ENCODE peak calls at places on chromosomes 12 and 14, in six cellular contexts. L is hippocampal formation; A is T47D; T is left cardiac atrium; V is tibial nerve; U is CD8-positive, alpha-beta T cell. R is an unnamed sample.

GRCh38 chr12:4819654-4820053 is 90.1 kb upstream of the KCNA1 start:
- DNase-seq in L (no peak), A (no peak), T (no peak), V (peak), U (no peak), R (peak)

GRCh38 chr12:16844875-16845274 is 238.9 kb upstream of the LMO3 start:
- DNase-seq in L (no peak), A (no peak), T (no peak), V (no peak), U (no peak), R (no peak)

GRCh38 chr12:119113587-119113986 is 65.1 kb upstream of the HSPB8 start:
- DNase-seq in L (no peak), A (no peak), T (no peak), V (no peak), U (no peak), R (no peak)

GRCh38 chr14:79510659-79511058 is 700.6 kb downstream of the DIO2 start:
- DNase-seq in L (no peak), A (no peak), T (no peak), V (no peak), U (no peak), R (peak)

GRCh38 chr12:67671419-67671818 is 22.9 kb downstream of the DYRK2 start:
- DNase-seq in L (no peak), A (no peak), T (no peak), V (no peak), U (no peak), R (no peak)

GRCh38 chr12:53601296-53601847 is 24.8 kb downstream of the ATF7 start:
- DNase-seq in L (peak), A (no peak), T (no peak), V (no peak), U (no peak), R (no peak)

GRCh38 chr14:68042591-68043210 is 223.1 kb downstream of the RAD51B start:
- DNase-seq in L (no peak), A (peak), T (no peak), V (no peak), U (no peak), R (no peak)

GRCh38 chr14:104576607-104577332 is 2.8 kb upstream of the C14orf180 start:
- DNase-seq in L (no peak), A (no peak), T (no peak), V (no peak), U (no peak), R (no peak)

GRCh38 chr12:94617101-94617500 is 33.3 kb downstream of the TMCC3 start:
- DNase-seq in L (no peak), A (no peak), T (no peak), V (no peak), U (no peak), R (no peak)

GRCh38 chr14:103191856-103192835 is 68.9 kb downstream of the TNFAIP2 start:
- DNase-seq in L (no peak), A (no peak), T (no peak), V (no peak), U (no peak), R (peak)

GRCh38 chr14:63308723-63309317 is 9.9 kb downstream of the GPHB5 start:
- DNase-seq in L (no peak), A (no peak), T (no peak), V (no peak), U (no peak), R (no peak)

GRCh38 chr14:33908540-33909223 is 42.2 kb downstream of the EGLN3 start:
- DNase-seq in L (no peak), A (no peak), T (no peak), V (no peak), U (no peak), R (no peak)

GRCh38 chr12:4812621-4813327 is 92.6 kb downstream of the GALNT8 start:
- DNase-seq in L (no peak), A (no peak), T (no peak), V (no peak), U (no peak), R (no peak)

GRCh38 chr12:104520242-104520900 is 63.6 kb downstream of the CHST11 start:
- DNase-seq in L (no peak), A (no peak), T (no peak), V (no peak), U (no peak), R (no peak)

GRCh38 chr14:84209021-84209420 is 1320.9 kb upstream of the FLRT2 start:
- DNase-seq in L (no peak), A (no peak), T (no peak), V (no peak), U (no peak), R (no peak)

GRCh38 chr14:92685784-92686355 is 62.6 kb downstream of the LGMN start:
- DNase-seq in L (no peak), A (no peak), T (no peak), V (no peak), U (no peak), R (no peak)

GRCh38 chr14:59362533-59362932 is 102.6 kb downstream of the GPR135 start:
- DNase-seq in L (no peak), A (no peak), T (no peak), V (no peak), U (no peak), R (no peak)

GRCh38 chr14:77613207-77613606 is 3.2 kb downstream of the SPTLC2 start:
- DNase-seq in L (no peak), A (no peak), T (no peak), V (no peak), U (no peak), R (no peak)

GRCh38 chr14:102517412-102518062 is 8.0 kb upstream of the ANKRD9 start:
- DNase-seq in L (no peak), A (no peak), T (no peak), V (no peak), U (no peak), R (no peak)

GRCh38 chr12:109595321-109595902 is 21.8 kb downstream of the MVK start:
- DNase-seq in L (no peak), A (no peak), T (no peak), V (no peak), U (no peak), R (no peak)

GRCh38 chr12:4273651-4274395 is at the start of gene CCND2:
- DNase-seq in L (peak), A (no peak), T (peak), V (peak), U (peak), R (peak)

GRCh38 chr14:23449314-23449713 is 13.9 kb upstream of the MYH7 start:
- DNase-seq in L (no peak), A (no peak), T (no peak), V (no peak), U (no peak), R (no peak)

GRCh38 chr14:81458352-81458751 is 58.2 kb upstream of the STON2 start:
- DNase-seq in L (no peak), A (no peak), T (no peak), V (no peak), U (no peak), R (no peak)

GRCh38 chr14:81366259-81366658 is 33.9 kb downstream of the STON2 start:
- DNase-seq in L (peak), A (no peak), T (no peak), V (no peak), U (no peak), R (no peak)

GRCh38 chr12:107130830-107131760 is 37.7 kb upstream of the CRY1 start:
- DNase-seq in L (no peak), A (no peak), T (no peak), V (no peak), U (no peak), R (no peak)

GRCh38 chr12:93813972-93814821 is 137.0 kb downstream of the CRADD start:
- DNase-seq in L (peak), A (no peak), T (peak), V (peak), U (no peak), R (peak)

GRCh38 chr14:102227184-102227964 is 77.6 kb downstream of the MOK start:
- DNase-seq in L (no peak), A (no peak), T (no peak), V (no peak), U (no peak), R (no peak)

GRCh38 chr12:27272375-27273028 is 28.4 kb downstream of the STK38L start:
- DNase-seq in L (no peak), A (no peak), T (no peak), V (no peak), U (no peak), R (no peak)

GRCh38 chr12:103901518-103902173 is 28.6 kb upstream of the HSP90B1 start:
- DNase-seq in L (no peak), A (no peak), T (no peak), V (no peak), U (peak), R (no peak)

GRCh38 chr12:20369164-20370000 is 1.0 kb downstream of the PDE3A start:
- DNase-seq in L (peak), A (no peak), T (peak), V (peak), U (no peak), R (peak)

GRCh38 chr14:50560929-50561280 is 960 bp downstream of the ATL1 start:
- DNase-seq in L (peak), A (no peak), T (peak), V (peak), U (no peak), R (peak)

GRCh38 chr14:80809663-80810062 is 131.9 kb downstream of the CEP128 start:
- DNase-seq in L (no peak), A (no peak), T (no peak), V (no peak), U (no peak), R (no peak)

GRCh38 chr12:26242683-26243082 is 47.3 kb downstream of the SSPN start:
- DNase-seq in L (no peak), A (no peak), T (no peak), V (no peak), U (no peak), R (no peak)

GRCh38 chr14:89378119-89378518 is 38.9 kb downstream of the FOXN3 start:
- DNase-seq in L (no peak), A (no peak), T (no peak), V (no peak), U (no peak), R (no peak)

GRCh38 chr12:52949413-52950331 is 754 bp downstream of the KRT18 start:
- DNase-seq in L (no peak), A (peak), T (peak), V (no peak), U (no peak), R (no peak)

GRCh38 chr12:117400912-117401311 is 39.5 kb upstream of the NOS1 start:
- DNase-seq in L (no peak), A (no peak), T (no peak), V (no peak), U (no peak), R (no peak)

GRCh38 chr12:66662179-66662578 is 16.7 kb downstream of the GRIP1 start:
- DNase-seq in L (no peak), A (no peak), T (no peak), V (no peak), U (no peak), R (no peak)